ENCODE peak calls at places on chromosomes 2 and 18, in four cellular contexts. One of them, this sample, is unnamed.

GRCh38 chr18:47168509-47168908 is 7.7 kb downstream of the IER3IP1 start:
- DNase-seq in NT2/D1: no peak
- DNase-seq in progenitor cell of endocrine pancreas: no peak
- DNase-seq in naive thymus-derived CD8-positive, alpha-beta T cell: no peak
- DNase-seq in this sample: no peak

GRCh38 chr2:196538189-196538588 is 101.3 kb upstream of the CCDC150 start:
- DNase-seq in NT2/D1: no peak
- DNase-seq in progenitor cell of endocrine pancreas: no peak
- DNase-seq in naive thymus-derived CD8-positive, alpha-beta T cell: no peak
- DNase-seq in this sample: no peak

GRCh38 chr2:235901243-235901642 is 266.9 kb downstream of the GBX2 start:
- DNase-seq in NT2/D1: no peak
- DNase-seq in progenitor cell of endocrine pancreas: no peak
- DNase-seq in naive thymus-derived CD8-positive, alpha-beta T cell: no peak
- DNase-seq in this sample: no peak

GRCh38 chr2:240126731-240127130 is 9.4 kb downstream of the COPS9 start:
- DNase-seq in NT2/D1: no peak
- DNase-seq in progenitor cell of endocrine pancreas: no peak
- DNase-seq in naive thymus-derived CD8-positive, alpha-beta T cell: no peak
- DNase-seq in this sample: no peak

GRCh38 chr2:207993141-207993763 is 32.1 kb downstream of the PLEKHM3 start:
- DNase-seq in NT2/D1: no peak
- DNase-seq in progenitor cell of endocrine pancreas: no peak
- DNase-seq in naive thymus-derived CD8-positive, alpha-beta T cell: no peak
- DNase-seq in this sample: no peak

GRCh38 chr2:84711651-84712050 is 169.2 kb downstream of the TRABD2A start:
- DNase-seq in NT2/D1: no peak
- DNase-seq in progenitor cell of endocrine pancreas: no peak
- DNase-seq in naive thymus-derived CD8-positive, alpha-beta T cell: no peak
- DNase-seq in this sample: no peak

GRCh38 chr18:3595282-3596273 is 145.6 kb downstream of the TGIF1 start:
- DNase-seq in NT2/D1: no peak
- DNase-seq in progenitor cell of endocrine pancreas: no peak
- DNase-seq in naive thymus-derived CD8-positive, alpha-beta T cell: no peak
- DNase-seq in this sample: peak

GRCh38 chr2:151186011-151186410 is 75.7 kb downstream of the RBM43 start:
- DNase-seq in NT2/D1: no peak
- DNase-seq in progenitor cell of endocrine pancreas: no peak
- DNase-seq in naive thymus-derived CD8-positive, alpha-beta T cell: no peak
- DNase-seq in this sample: no peak

GRCh38 chr2:224151161-224151560 is 112.1 kb upstream of the SERPINE2 start:
- DNase-seq in NT2/D1: no peak
- DNase-seq in progenitor cell of endocrine pancreas: no peak
- DNase-seq in naive thymus-derived CD8-positive, alpha-beta T cell: no peak
- DNase-seq in this sample: no peak

GRCh38 chr2:72220170-72220569 is 72.5 kb upstream of the CYP26B1 start:
- DNase-seq in NT2/D1: peak
- DNase-seq in progenitor cell of endocrine pancreas: no peak
- DNase-seq in naive thymus-derived CD8-positive, alpha-beta T cell: no peak
- DNase-seq in this sample: no peak

GRCh38 chr2:6069354-6069753 is 377.2 kb downstream of the SOX11 start:
- DNase-seq in NT2/D1: peak
- DNase-seq in progenitor cell of endocrine pancreas: no peak
- DNase-seq in naive thymus-derived CD8-positive, alpha-beta T cell: no peak
- DNase-seq in this sample: no peak

GRCh38 chr2:207121784-207122183 is 44.0 kb downstream of the KLF7 start:
- DNase-seq in NT2/D1: no peak
- DNase-seq in progenitor cell of endocrine pancreas: no peak
- DNase-seq in naive thymus-derived CD8-positive, alpha-beta T cell: no peak
- DNase-seq in this sample: no peak

GRCh38 chr2:200435379-200435778 is 74.5 kb downstream of the KCTD18 start:
- DNase-seq in NT2/D1: no peak
- DNase-seq in progenitor cell of endocrine pancreas: no peak
- DNase-seq in naive thymus-derived CD8-positive, alpha-beta T cell: no peak
- DNase-seq in this sample: no peak

GRCh38 chr18:22856870-22857269 is 76.3 kb upstream of the RBBP8 start:
- DNase-seq in NT2/D1: peak
- DNase-seq in progenitor cell of endocrine pancreas: no peak
- DNase-seq in naive thymus-derived CD8-positive, alpha-beta T cell: no peak
- DNase-seq in this sample: no peak

GRCh38 chr18:58194028-58194427 is 150.0 kb downstream of the NEDD4L start:
- DNase-seq in NT2/D1: no peak
- DNase-seq in progenitor cell of endocrine pancreas: no peak
- DNase-seq in naive thymus-derived CD8-positive, alpha-beta T cell: no peak
- DNase-seq in this sample: no peak

GRCh38 chr18:36660311-36660710 is 168.5 kb downstream of the TPGS2 start:
- DNase-seq in NT2/D1: no peak
- DNase-seq in progenitor cell of endocrine pancreas: no peak
- DNase-seq in naive thymus-derived CD8-positive, alpha-beta T cell: no peak
- DNase-seq in this sample: no peak

GRCh38 chr18:32576296-32576916 is 105.7 kb upstream of the GAREM1 start:
- DNase-seq in NT2/D1: no peak
- DNase-seq in progenitor cell of endocrine pancreas: no peak
- DNase-seq in naive thymus-derived CD8-positive, alpha-beta T cell: no peak
- DNase-seq in this sample: no peak

GRCh38 chr18:48817021-48817461 is 133.7 kb downstream of the SMAD7 start:
- DNase-seq in NT2/D1: no peak
- DNase-seq in progenitor cell of endocrine pancreas: no peak
- DNase-seq in naive thymus-derived CD8-positive, alpha-beta T cell: no peak
- DNase-seq in this sample: no peak

GRCh38 chr2:24724111-24724775 is 68.9 kb downstream of the PTRHD1 start:
- DNase-seq in NT2/D1: no peak
- DNase-seq in progenitor cell of endocrine pancreas: no peak
- DNase-seq in naive thymus-derived CD8-positive, alpha-beta T cell: no peak
- DNase-seq in this sample: no peak

GRCh38 chr18:11880586-11881304 is 27.4 kb downstream of the MPPE1 start:
- DNase-seq in NT2/D1: no peak
- DNase-seq in progenitor cell of endocrine pancreas: no peak
- DNase-seq in naive thymus-derived CD8-positive, alpha-beta T cell: no peak
- DNase-seq in this sample: no peak

GRCh38 chr2:128635361-128635900 is 316.8 kb upstream of the HS6ST1 start:
- DNase-seq in NT2/D1: no peak
- DNase-seq in progenitor cell of endocrine pancreas: peak
- DNase-seq in naive thymus-derived CD8-positive, alpha-beta T cell: no peak
- DNase-seq in this sample: no peak

GRCh38 chr2:222311978-222312738 is 13.4 kb upstream of the PAX3 start:
- DNase-seq in NT2/D1: no peak
- DNase-seq in progenitor cell of endocrine pancreas: no peak
- DNase-seq in naive thymus-derived CD8-positive, alpha-beta T cell: no peak
- DNase-seq in this sample: no peak

GRCh38 chr2:188272121-188272520 is 19.6 kb upstream of the GULP1 start:
- DNase-seq in NT2/D1: no peak
- DNase-seq in progenitor cell of endocrine pancreas: no peak
- DNase-seq in naive thymus-derived CD8-positive, alpha-beta T cell: no peak
- DNase-seq in this sample: no peak

GRCh38 chr2:237440819-237441281 is 26.9 kb upstream of the COL6A3 start:
- DNase-seq in NT2/D1: no peak
- DNase-seq in progenitor cell of endocrine pancreas: no peak
- DNase-seq in naive thymus-derived CD8-positive, alpha-beta T cell: peak
- DNase-seq in this sample: no peak

GRCh38 chr2:42770288-42771131 is 6.6 kb upstream of the OXER1 start:
- DNase-seq in NT2/D1: peak
- DNase-seq in progenitor cell of endocrine pancreas: no peak
- DNase-seq in naive thymus-derived CD8-positive, alpha-beta T cell: no peak
- DNase-seq in this sample: no peak

GRCh38 chr2:168246483-168247340 is 683 bp downstream of the STK39 start:
- DNase-seq in NT2/D1: peak
- DNase-seq in progenitor cell of endocrine pancreas: peak
- DNase-seq in naive thymus-derived CD8-positive, alpha-beta T cell: peak
- DNase-seq in this sample: peak

GRCh38 chr2:10360460-10361219 is 57.9 kb downstream of the HPCAL1 start:
- DNase-seq in NT2/D1: no peak
- DNase-seq in progenitor cell of endocrine pancreas: no peak
- DNase-seq in naive thymus-derived CD8-positive, alpha-beta T cell: peak
- DNase-seq in this sample: no peak

GRCh38 chr2:241967745-241968144 is 98.2 kb downstream of the RTP5 start:
- DNase-seq in NT2/D1: no peak
- DNase-seq in progenitor cell of endocrine pancreas: no peak
- DNase-seq in naive thymus-derived CD8-positive, alpha-beta T cell: no peak
- DNase-seq in this sample: no peak

GRCh38 chr18:5604778-5605177 is 61.0 kb upstream of the EPB41L3 start:
- DNase-seq in NT2/D1: no peak
- DNase-seq in progenitor cell of endocrine pancreas: no peak
- DNase-seq in naive thymus-derived CD8-positive, alpha-beta T cell: no peak
- DNase-seq in this sample: no peak

GRCh38 chr18:45423664-45424063 is 191.6 kb upstream of the SLC14A2 start:
- DNase-seq in NT2/D1: no peak
- DNase-seq in progenitor cell of endocrine pancreas: no peak
- DNase-seq in naive thymus-derived CD8-positive, alpha-beta T cell: no peak
- DNase-seq in this sample: no peak

GRCh38 chr18:44887227-44887631 is 206.5 kb downstream of the SETBP1 start:
- DNase-seq in NT2/D1: no peak
- DNase-seq in progenitor cell of endocrine pancreas: no peak
- DNase-seq in naive thymus-derived CD8-positive, alpha-beta T cell: no peak
- DNase-seq in this sample: no peak